ENCODE peak calls at places on chromosome 4, in seven cellular contexts. N is A549, R is GM12878, M is HCT116, X is H1, V is K562, C is HepG2. S is an unnamed sample.

GRCh38 chr4:98728433-98728832 is 70.0 kb upstream of the TSPAN5 start:
- DNase-seq in V (peak), R (no peak), X (no peak), C (no peak), N (no peak), M (no peak), S (peak)

GRCh38 chr4:120263623-120264022 is 197.0 kb upstream of the MAD2L1 start:
- DNase-seq in R (no peak), N (no peak), X (no peak), C (no peak), M (no peak), V (no peak), S (no peak)

GRCh38 chr4:118124977-118125376 is 90.7 kb downstream of the NDST3 start:
- DNase-seq in M (no peak), C (no peak), R (no peak), X (no peak), V (no peak), N (no peak), S (peak)

GRCh38 chr4:8179771-8180170 is 19.3 kb upstream of the SH3TC1 start:
- DNase-seq in X (no peak), M (no peak), V (no peak), R (no peak), C (no peak), N (no peak), S (no peak)

GRCh38 chr4:154578919-154579318 is 11.6 kb downstream of the FGA start:
- DNase-seq in X (no peak), M (no peak), N (peak), C (no peak), R (no peak), V (no peak), S (no peak)

GRCh38 chr4:89064848-89065247 is 7.9 kb upstream of the FAM13A start:
- DNase-seq in R (no peak), M (no peak), C (no peak), N (no peak), X (no peak), V (no peak), S (no peak)

GRCh38 chr4:185134176-185134869 is 8.7 kb upstream of the SLC25A4 start:
- DNase-seq in N (peak), X (no peak), R (no peak), M (peak), V (peak), C (peak), S (peak)

GRCh38 chr4:37440519-37440900 is 196.0 kb downstream of the NWD2 start:
- DNase-seq in C (no peak), N (no peak), X (no peak), M (no peak), R (no peak), V (no peak), S (no peak)

GRCh38 chr4:120034913-120035312 is 31.7 kb downstream of the MAD2L1 start:
- DNase-seq in M (no peak), C (no peak), V (no peak), N (no peak), X (no peak), R (no peak), S (peak)

GRCh38 chr4:16418814-16419213 is 192.5 kb upstream of the TAPT1 start:
- DNase-seq in R (no peak), N (peak), C (no peak), V (no peak), M (no peak), X (no peak), S (peak)

GRCh38 chr4:119729815-119730643 is 101.4 kb upstream of the PDE5A start:
- DNase-seq in V (no peak), M (peak), N (peak), R (no peak), X (no peak), C (peak), S (peak)

GRCh38 chr4:70365479-70365878 is 4.9 kb downstream of the SMR3A start:
- DNase-seq in C (peak), X (no peak), N (no peak), R (no peak), M (no peak), V (no peak), S (no peak)

GRCh38 chr4:136706942-136707341 is 825.4 kb downstream of the PCDH18 start:
- DNase-seq in V (no peak), X (no peak), M (no peak), C (no peak), R (no peak), N (no peak), S (no peak)

GRCh38 chr4:36687681-36688080 is 406.3 kb downstream of the DTHD1 start:
- DNase-seq in X (no peak), V (no peak), M (no peak), C (no peak), R (no peak), N (no peak), S (no peak)

GRCh38 chr4:97978791-97979488 is 164.3 kb downstream of the STPG2 start:
- DNase-seq in X (no peak), C (no peak), R (no peak), N (no peak), M (no peak), V (no peak), S (no peak)

GRCh38 chr4:116788723-116789122 is 296.7 kb downstream of the TRAM1L1 start:
- DNase-seq in R (no peak), N (no peak), V (no peak), M (no peak), X (no peak), C (no peak), S (no peak)

GRCh38 chr4:140168474-140168873 is 14.5 kb upstream of the MAML3 start:
- DNase-seq in V (no peak), X (no peak), R (no peak), N (no peak), M (no peak), C (no peak), S (peak)

GRCh38 chr4:153295131-153295755 is 49.2 kb upstream of the MND1 start:
- DNase-seq in X (peak), C (no peak), N (no peak), M (no peak), R (no peak), V (peak), S (no peak)

GRCh38 chr4:26836539-26836938 is 24.1 kb upstream of the STIM2 start:
- DNase-seq in X (no peak), M (no peak), C (no peak), V (no peak), N (no peak), R (no peak), S (no peak)

GRCh38 chr4:78336093-78336943 is 215.3 kb upstream of the ANXA3 start:
- DNase-seq in C (no peak), N (no peak), V (no peak), M (no peak), X (no peak), R (no peak), S (peak)

GRCh38 chr4:72077346-72077745 is 45.5 kb downstream of the NPFFR2 start:
- DNase-seq in C (no peak), R (no peak), V (no peak), M (no peak), X (no peak), N (no peak), S (no peak)
- TF ChIP-seq CEBPB in C (no peak), R (no peak), V (no peak), M (no peak), X (no peak), N (no peak), S (no peak)

DNA sequence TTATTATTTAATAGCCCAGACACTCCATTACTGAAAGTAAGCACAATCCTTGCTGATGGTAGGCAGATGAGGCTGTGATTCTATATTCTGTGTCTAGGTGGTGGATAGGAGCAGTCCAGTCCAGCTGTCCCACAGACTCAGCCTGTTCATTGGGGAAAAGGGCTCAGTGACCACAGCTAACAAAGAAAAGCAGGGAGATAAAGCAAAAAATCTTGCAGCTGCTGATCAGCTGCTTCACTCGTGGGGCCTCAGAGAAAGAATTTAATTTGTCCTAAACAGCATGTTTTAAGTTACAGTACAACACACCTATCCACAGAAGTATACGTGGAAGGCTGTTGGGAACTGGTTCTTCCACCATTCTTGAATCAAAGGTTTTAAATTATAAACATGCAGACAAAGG is 40.7 kb upstream of the ANK2 start:
- DNase-seq in X (no peak), C (no peak), R (no peak), N (no peak), M (no peak), V (no peak), S (no peak)
- TF ChIP-seq CEBPB in X (no peak), C (no peak), R (no peak), N (no peak), M (no peak), V (no peak), S (no peak)

GRCh38 chr4:73676136-73676535 is 55.9 kb upstream of the RASSF6 start:
- DNase-seq in M (no peak), R (no peak), X (no peak), C (no peak), V (no peak), N (no peak), S (no peak)

GRCh38 chr4:73674451-73674919 is 54.2 kb upstream of the RASSF6 start:
- DNase-seq in X (no peak), M (no peak), N (no peak), V (no peak), C (no peak), R (no peak), S (peak)

GRCh38 chr4:73679836-73680235 is 59.6 kb upstream of the RASSF6 start:
- DNase-seq in R (no peak), N (peak), V (no peak), X (no peak), M (no peak), C (no peak), S (peak)

GRCh38 chr4:73675623-73676022 is 55.4 kb upstream of the RASSF6 start:
- DNase-seq in C (no peak), V (no peak), R (no peak), X (no peak), M (no peak), N (no peak), S (no peak)

GRCh38 chr4:73676881-73677323 is 56.7 kb upstream of the RASSF6 start:
- DNase-seq in X (no peak), M (no peak), V (no peak), N (peak), R (peak), C (no peak), S (peak)
- TF ChIP-seq CEBPB in X (no peak), M (peak), V (no peak), N (no peak), R (no peak), C (no peak), S (no peak)

GRCh38 chr4:17447675-17448298 is 64.1 kb downstream of the QDPR start:
- DNase-seq in R (peak), X (peak), N (peak), M (peak), C (peak), V (peak), S (peak)

GRCh38 chr4:17447056-17447455 is 64.8 kb downstream of the QDPR start:
- DNase-seq in X (no peak), N (no peak), M (no peak), V (no peak), C (no peak), R (no peak), S (peak)

GRCh38 chr4:17450431-17450830 is 61.5 kb downstream of the QDPR start:
- DNase-seq in M (no peak), X (no peak), V (no peak), C (no peak), N (no peak), R (no peak), S (no peak)

DNA sequence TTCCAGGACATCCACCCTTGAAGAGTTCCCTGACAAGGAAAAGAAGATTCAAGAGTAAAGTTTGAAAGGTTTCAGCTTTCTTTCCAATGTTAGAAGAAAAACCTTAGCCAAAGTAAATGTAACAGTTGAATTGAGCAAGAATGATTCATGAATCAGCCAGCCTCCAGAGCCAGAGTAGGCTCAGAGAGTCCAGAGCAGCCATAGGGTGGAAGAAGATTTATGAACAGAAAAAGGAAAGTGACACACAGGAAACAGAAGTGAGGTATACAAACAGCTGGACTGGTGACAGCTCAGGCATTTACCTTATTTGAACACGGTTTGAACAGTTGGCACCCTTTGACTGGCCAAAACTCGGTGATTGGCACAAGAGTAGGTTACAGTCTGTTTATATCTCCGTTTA is 63.2 kb downstream of the QDPR start:
- DNase-seq in N (no peak), C (no peak), R (no peak), V (no peak), X (no peak), M (no peak), S (peak)
- TF ChIP-seq CEBPB in N (no peak), C (no peak), R (no peak), V (no peak), X (no peak), M (no peak), S (peak)

GRCh38 chr4:87523307-87523706 is 5.9 kb downstream of the SPARCL1 start:
- DNase-seq in X (no peak), R (no peak), V (no peak), N (no peak), C (no peak), M (no peak), S (no peak)

GRCh38 chr4:87524456-87524855 is 4.7 kb downstream of the SPARCL1 start:
- DNase-seq in V (no peak), N (no peak), C (no peak), M (no peak), X (no peak), R (no peak), S (peak)

GRCh38 chr4:87527446-87528240 is 1.5 kb downstream of the SPARCL1 start:
- DNase-seq in N (no peak), M (no peak), C (no peak), R (no peak), X (no peak), V (no peak), S (no peak)

GRCh38 chr4:87529187-87529586 is at the start of gene SPARCL1:
- DNase-seq in X (no peak), C (no peak), N (no peak), R (no peak), V (no peak), M (no peak), S (no peak)

DNA sequence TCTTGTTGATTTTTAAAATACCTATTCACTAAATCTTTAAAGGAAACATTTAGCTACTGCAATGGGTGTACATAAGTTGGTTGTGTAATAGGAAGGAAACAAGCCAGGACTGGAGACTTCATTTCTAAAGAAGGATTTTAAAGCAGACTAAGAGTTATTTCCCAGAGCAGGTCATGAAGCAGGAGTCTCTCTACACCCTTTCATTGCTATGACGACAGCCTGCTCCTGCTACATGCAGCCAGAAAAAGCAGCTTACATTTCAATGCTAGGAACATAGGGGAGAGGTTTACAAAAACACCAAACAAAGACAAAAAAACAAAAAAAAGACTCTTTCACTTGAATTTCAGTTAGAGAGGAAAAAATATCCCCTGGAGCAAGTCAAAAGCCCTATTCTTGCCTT is 3.5 kb downstream of the SPARCL1 start:
- DNase-seq in R (no peak), N (no peak), M (no peak), V (no peak), C (no peak), X (no peak), S (peak)
- TF ChIP-seq CEBPB in R (no peak), N (no peak), M (no peak), V (no peak), C (no peak), X (no peak), S (no peak)

S was measured in IMR-90.